ENCODE peak calls at places on chromosomes 5 and 9, in four cellular contexts. X is H1, Z is HepG2, T is GM12878. V is an unnamed sample.

GRCh38 chr5:172410160-172410559 is 44.2 kb downstream of the SH3PXD2B start:
- DNase-seq in X (no peak), Z (no peak), T (peak; percentile 24), V (no peak)

GRCh38 chr5:143922718-143923117 is 110.8 kb downstream of the HMHB1 start:
- DNase-seq in X (no peak), Z (no peak), T (no peak), V (no peak)

GRCh38 chr9:123562844-123563346 is 206.9 kb downstream of the CRB2 start:
- DNase-seq in X (no peak), Z (no peak), T (peak; percentile 34), V (no peak)

GRCh38 chr5:150671509-150672236 is 10.6 kb downstream of the MYOZ3 start:
- DNase-seq in X (no peak), Z (no peak), T (no peak), V (no peak)

GRCh38 chr5:81187885-81188284 is 45.2 kb upstream of the CKMT2 start:
- DNase-seq in X (no peak), Z (no peak), T (no peak), V (no peak)

GRCh38 chr9:73137286-73137899 is 14.3 kb upstream of the ANXA1 start:
- DNase-seq in X (no peak), Z (no peak), T (no peak), V (no peak)

GRCh38 chr5:147169399-147169798 is 65.4 kb upstream of the STK32A start:
- DNase-seq in X (no peak), Z (peak; percentile 62), T (no peak), V (no peak)

GRCh38 chr9:89047667-89048066 is 56.4 kb downstream of the S1PR3 start:
- DNase-seq in X (no peak), Z (no peak), T (no peak), V (no peak)

GRCh38 chr9:110371411-110372013 is 33.8 kb upstream of the TXNDC8 start:
- DNase-seq in X (no peak), Z (no peak), T (no peak), V (no peak)

GRCh38 chr5:15791274-15791673 is 291.3 kb downstream of the FBXL7 start:
- DNase-seq in X (no peak), Z (no peak), T (no peak), V (no peak)

GRCh38 chr9:1709347-1709746 is 305.8 kb upstream of the SMARCA2 start:
- DNase-seq in X (no peak), Z (peak; percentile 8), T (no peak), V (no peak)

GRCh38 chr9:124373386-124373785 is 41.9 kb downstream of the PSMB7 start:
- DNase-seq in X (no peak), Z (no peak), T (no peak), V (no peak)

GRCh38 chr5:24110019-24110615 is 534.7 kb downstream of the CDH10 start:
- DNase-seq in X (no peak), Z (peak; percentile 2), T (no peak), V (no peak)

GRCh38 chr5:149605998-149606721 is 24.9 kb downstream of the ARHGEF37 start:
- DNase-seq in X (no peak), Z (no peak), T (peak; percentile 81), V (no peak)

GRCh38 chr9:83976372-83976771 is 3.6 kb downstream of the HNRNPK start:
- DNase-seq in X (no peak), Z (no peak), T (no peak), V (no peak)

GRCh38 chr9:127390563-127390962 is 6.4 kb upstream of the SLC2A8 start:
- DNase-seq in X (no peak), Z (peak; percentile 93), T (no peak), V (no peak)

GRCh38 chr9:120513825-120514598 is 66.0 kb downstream of the CDK5RAP2 start:
- DNase-seq in X (no peak), Z (no peak), T (no peak), V (no peak)

GRCh38 chr9:69078069-69078468 is 42.5 kb downstream of the FXN start:
- DNase-seq in X (no peak), Z (no peak), T (no peak), V (no peak)

GRCh38 chr9:5917888-5918287 is 27.2 kb downstream of the MLANA start:
- DNase-seq in X (no peak), Z (no peak), T (no peak), V (no peak)

GRCh38 chr9:91751922-91752321 is 198.1 kb downstream of the ROR2 start:
- DNase-seq in X (no peak), Z (no peak), T (no peak), V (no peak)

GRCh38 chr5:173925449-173926071 is 37.4 kb downstream of the CPEB4 start:
- DNase-seq in X (no peak), Z (no peak), T (no peak), V (no peak)

GRCh38 chr5:79850941-79851693 is 139.9 kb downstream of the MTX3 start:
- DNase-seq in X (no peak), Z (no peak), T (no peak), V (no peak)

DNA sequence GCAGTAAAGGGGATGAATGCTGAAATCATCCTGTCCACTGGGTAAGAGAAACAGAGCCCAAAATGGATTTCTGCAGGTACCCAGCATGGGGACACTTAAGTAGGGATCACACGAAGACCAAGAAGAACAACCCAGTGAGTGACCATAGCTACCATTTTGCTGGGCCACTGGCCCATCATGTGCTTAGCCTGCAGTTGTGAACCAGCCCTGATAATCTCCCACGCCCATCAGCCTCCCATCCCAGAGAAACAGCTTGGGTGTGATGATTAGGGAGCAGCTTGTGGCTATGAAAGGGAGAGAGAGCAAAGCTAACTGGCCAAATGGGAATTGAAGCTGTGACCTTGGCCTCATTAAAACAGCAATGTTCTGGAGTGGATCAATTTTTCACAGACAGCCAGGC is 138.5 kb downstream of the SLC24A2 start:
- DNase-seq in X (no peak), Z (no peak), T (no peak), V (no peak)
- H3K4me1 ChIP-seq in X (no peaks in the 10 kb centered on the region), Z (peaks cover 8% of the 10 kb centered on the region), T (no peaks in the 10 kb centered on the region), V (no peaks in the 10 kb centered on the region)

DNA sequence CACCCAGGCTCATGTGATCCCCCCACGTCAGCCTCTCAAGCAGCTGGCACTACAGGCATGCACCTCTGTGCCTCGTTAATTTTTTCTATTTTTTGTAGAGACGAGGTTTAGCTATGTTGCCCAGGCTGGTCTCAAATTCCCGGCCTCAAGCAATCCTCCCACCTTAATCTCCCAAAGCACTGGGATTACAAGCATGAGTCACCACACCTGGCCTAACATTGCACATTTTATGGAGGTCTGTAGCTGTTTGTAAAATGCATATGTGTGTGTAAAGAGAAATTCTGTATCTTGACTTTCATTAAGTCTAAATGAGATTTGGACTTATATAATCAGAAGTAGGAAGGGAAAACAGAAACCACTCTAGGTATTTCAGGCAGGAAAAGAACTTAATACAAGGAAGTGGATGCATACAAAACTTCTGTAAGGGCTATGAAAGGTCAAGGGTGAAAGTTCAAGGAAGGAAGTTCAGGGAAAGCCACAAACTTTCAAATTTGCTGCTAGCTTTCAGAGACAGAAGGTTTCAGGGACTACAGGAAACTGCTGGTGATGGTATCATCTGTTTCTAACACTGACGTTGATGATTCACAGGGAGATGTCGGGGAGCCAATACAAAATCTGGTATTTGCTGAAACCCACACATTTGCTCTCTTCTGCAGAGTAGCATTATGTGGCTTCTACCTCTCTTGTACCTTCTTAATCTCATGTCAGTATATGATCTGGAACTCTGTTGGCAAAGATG is 209.4 kb downstream of the PIK3R1 start:
- DNase-seq in X (no peak), Z (no peak), T (peak; percentile 67), V (no peak)
- TF ChIP-seq SUZ12 in X (no peak), Z (no peak), T (no peak), V (no peak)

GRCh38 chr5:142810081-142810480 is 39.9 kb downstream of the ARHGAP26 start:
- DNase-seq in X (no peak), Z (peak; percentile 78), T (no peak), V (no peak)
- H3K4me1 ChIP-seq in X (peaks cover 2% of the 10 kb centered on the region), Z (peaks cover 89% of the 10 kb centered on the region), T (peaks cover 8% of the 10 kb centered on the region), V (no peaks in the 10 kb centered on the region)

GRCh38 chr9:130117816-130118632 is 54.2 kb upstream of the NCS1 start:
- DNase-seq in X (no peak), Z (no peak), T (no peak), V (no peak)
- TF ChIP-seq SUZ12 in X (no peak), Z (no peak), T (no peak), V (no peak)

GRCh38 chr5:32767948-32768427 is 56.9 kb downstream of the NPR3 start:
- DNase-seq in X (no peak), Z (peak; percentile 80), T (no peak), V (no peak)
- H3K4me1 ChIP-seq in X (peaks cover 3% of the 10 kb centered on the region), Z (peaks cover 9% of the 10 kb centered on the region), T (no peaks in the 10 kb centered on the region), V (no peaks in the 10 kb centered on the region)

DNA sequence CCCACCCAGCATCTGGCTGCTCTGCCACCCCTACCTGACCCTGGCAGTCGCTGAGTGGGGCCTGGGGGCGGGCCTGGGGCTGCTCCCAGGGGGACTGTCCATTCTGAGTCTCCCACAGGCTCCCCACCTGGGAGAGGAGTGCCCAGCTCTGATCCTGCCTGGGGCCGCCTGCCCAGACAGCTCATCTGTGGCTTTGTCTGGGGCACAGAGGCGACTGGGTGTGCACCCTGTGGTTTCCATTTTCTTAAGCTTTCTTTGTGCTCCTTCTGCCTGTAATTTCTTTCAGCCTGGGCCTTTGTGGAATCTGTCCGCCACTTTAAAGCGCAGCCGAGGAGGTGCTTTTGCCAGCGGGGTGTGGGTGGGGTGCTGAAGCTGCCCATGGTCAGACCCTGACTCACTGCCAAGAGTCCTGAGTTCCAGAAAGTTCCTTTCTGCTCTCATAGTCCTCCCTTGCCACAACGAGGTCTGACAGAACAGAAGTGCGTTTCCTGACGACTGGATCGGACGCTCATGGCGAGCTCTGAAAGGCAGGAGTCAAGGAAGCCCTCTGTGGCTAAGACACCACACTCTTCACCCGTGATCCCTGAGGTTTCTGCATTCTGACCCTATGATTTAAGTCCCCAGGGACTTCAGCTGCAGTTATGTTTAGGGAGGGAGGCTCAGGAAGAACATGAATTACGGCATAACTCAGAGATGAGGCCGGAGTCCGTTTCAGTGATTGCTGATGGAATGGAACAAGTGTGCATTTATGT is 225.0 kb downstream of the FANCC start:
- DNase-seq in X (no peak), Z (no peak), T (no peak), V (no peak)
- TF ChIP-seq SUZ12 in X (no peak), Z (no peak), T (no peak), V (no peak)